ENCODE peak calls at places on chromosome 4, in five cellular contexts. T is mesenchymal stem cell; Q is stimulated activated CD4-positive, alpha-beta T cell treated with anti-CD3 and anti-CD28 coated beads, TNF-alpha, amount 100 ng/mL, for 4 hours; N is left cardiac atrium; K is amygdala. F is an unnamed sample.

GRCh38 chr4:157564771-157565170 is 344.2 kb downstream of the GRIA2 start:
- DNase-seq in T (no peak), N (no peak), Q (no peak), K (no peak), F (no peak)

GRCh38 chr4:77695769-77696168 is 90.1 kb downstream of the CXCL13 start:
- DNase-seq in Q (no peak), T (peak; percentile 96), N (no peak), K (no peak), F (no peak)

GRCh38 chr4:6839579-6839978 is 57.1 kb downstream of the KIAA0232 start:
- DNase-seq in T (no peak), K (no peak), N (no peak), Q (no peak), F (no peak)

GRCh38 chr4:8035371-8035780 is 95.7 kb upstream of the AFAP1 start:
- DNase-seq in K (no peak), T (peak; percentile 29), Q (no peak), N (no peak), F (peak; percentile 70)

GRCh38 chr4:122221322-122221721 is 69.2 kb downstream of the BLTP1 start:
- DNase-seq in Q (no peak), N (no peak), T (no peak), K (no peak), F (no peak)

GRCh38 chr4:90171491-90171890 is 44.3 kb downstream of the CCSER1 start:
- DNase-seq in N (no peak), T (no peak), K (no peak), Q (no peak), F (no peak)

GRCh38 chr4:81470456-81471327 is 1.0 kb downstream of the RASGEF1B start:
- DNase-seq in K (no peak), Q (no peak), T (peak; percentile 13), N (peak; percentile 65), F (no peak)

GRCh38 chr4:155929833-155930232 is 23.8 kb downstream of the CTSO start:
- DNase-seq in N (no peak), Q (no peak), K (no peak), T (no peak), F (no peak)

GRCh38 chr4:56653461-56654237 is 27.4 kb downstream of the HOPX start:
- DNase-seq in T (no peak), K (no peak), N (no peak), Q (no peak), F (no peak)

GRCh38 chr4:37865450-37865849 is 25.4 kb upstream of the TBC1D1 start:
- DNase-seq in Q (no peak), N (no peak), T (peak; percentile 51), K (no peak), F (peak; percentile 52)

GRCh38 chr4:8701101-8702019 is 108.8 kb downstream of the CPZ start:
- DNase-seq in K (no peak), T (no peak), N (no peak), Q (no peak), F (no peak)

GRCh38 chr4:11073621-11074051 is 355.1 kb downstream of the HS3ST1 start:
- DNase-seq in Q (no peak), K (no peak), T (no peak), N (peak; percentile 73), F (no peak)

GRCh38 chr4:123248260-123248659 is 148.3 kb upstream of the SPRY1 start:
- DNase-seq in N (no peak), K (no peak), T (peak; percentile 16), Q (no peak), F (no peak)

GRCh38 chr4:173168396-173169177 is at the start of gene GALNT7:
- DNase-seq in K (peak; percentile 45), N (peak; percentile 65), T (peak; percentile 69), Q (peak; percentile 44), F (peak; percentile 57)

GRCh38 chr4:2069986-2070385 is 10.9 kb downstream of the NAT8L start:
- DNase-seq in N (no peak), T (no peak), K (no peak), Q (no peak), F (no peak)

GRCh38 chr4:30950737-30951136 is 230.6 kb downstream of the PCDH7 start:
- DNase-seq in Q (no peak), N (no peak), K (no peak), T (no peak), F (no peak)

GRCh38 chr4:40502220-40502619 is 127.4 kb downstream of the RBM47 start:
- DNase-seq in Q (no peak), N (no peak), K (no peak), T (no peak), F (no peak)

GRCh38 chr4:44493924-44494323 is 45.3 kb upstream of the KCTD8 start:
- DNase-seq in Q (no peak), K (no peak), T (peak; percentile 7), N (no peak), F (no peak)

GRCh38 chr4:2064276-2064991 is 5.3 kb downstream of the NAT8L start:
- DNase-seq in N (no peak), T (no peak), K (no peak), Q (no peak), F (no peak)

GRCh38 chr4:3445111-3445820 is 3.5 kb downstream of the HGFAC start:
- DNase-seq in N (no peak), T (no peak), Q (no peak), K (no peak), F (no peak)

GRCh38 chr4:187656953-187657352 is 338.6 kb upstream of the ZFP42 start:
- DNase-seq in Q (no peak), N (no peak), T (peak; percentile 84), K (no peak), F (no peak)

GRCh38 chr4:149063007-149063406 is 620.8 kb upstream of the NR3C2 start:
- DNase-seq in T (no peak), Q (no peak), N (no peak), K (no peak), F (no peak)

GRCh38 chr4:3315566-3315965 is 22.7 kb downstream of the RGS12 start:
- DNase-seq in Q (no peak), K (no peak), N (no peak), T (no peak), F (no peak)

GRCh38 chr4:113328514-113328913 is 279.1 kb downstream of the ANK2 start:
- DNase-seq in K (no peak), N (no peak), Q (no peak), T (peak; percentile 12), F (no peak)

GRCh38 chr4:46844325-46844917 is 64.6 kb downstream of the COX7B2 start:
- DNase-seq in N (peak; percentile 30), Q (no peak), K (no peak), T (peak; percentile 63), F (no peak)